ENCODE peak calls at places on chromosomes 6 and 20, in nine cellular contexts. W is GM20000; S is K562; B is fibroblast of lung; Y is NCI-H510A treated with DMSO at 0.1 percent for 48 hours; U is stimulated activated CD8-positive, alpha-beta memory T cell treated with anti-CD3 and anti-CD28 coated beads, Interleukin-15, amount 100 ng/mL, for 24 hours; V is Kasumi-1; K is H7; X is iris pigment epithelial cell. N is an unnamed sample.

GRCh38 chr6:83708970-83709747 is at the start of gene SNAP91:
- DNase-seq in W (peak), S (no peak), B (no peak), Y (peak), U (no peak), V (peak), K (peak), X (peak), N (no peak)

GRCh38 chr20:63681609-63682142 is 14.8 kb upstream of the TNFRSF6B start:
- DNase-seq in W (no peak), S (no peak), B (no peak), Y (no peak), U (no peak), V (no peak), K (no peak), X (no peak), N (no peak)

GRCh38 chr6:27753668-27754407 is 158.4 kb downstream of the OR2B2 start:
- DNase-seq in W (peak), S (peak), B (peak), Y (peak), U (peak), V (peak), K (peak), X (peak), N (peak)

GRCh38 chr6:33746036-33746600 is 587 bp downstream of the IP6K3 start:
- DNase-seq in W (no peak), S (peak), B (peak), Y (peak), U (no peak), V (no peak), K (peak), X (peak), N (no peak)

GRCh38 chr6:150979826-150980225 is 114.3 kb downstream of the MTHFD1L start:
- DNase-seq in W (no peak), S (no peak), B (peak), Y (no peak), U (no peak), V (no peak), K (no peak), X (peak), N (no peak)

GRCh38 chr20:24768226-24768625 is 180.8 kb upstream of the CST7 start:
- DNase-seq in W (no peak), S (no peak), B (no peak), Y (no peak), U (no peak), V (no peak), K (no peak), X (peak), N (no peak)

GRCh38 chr6:110877154-110877564 is 2.6 kb downstream of the AMD1 start:
- DNase-seq in W (no peak), S (no peak), B (no peak), Y (no peak), U (no peak), V (no peak), K (no peak), X (peak), N (no peak)

GRCh38 chr6:109082178-109082577 is 12.5 kb downstream of the SESN1 start:
- DNase-seq in W (no peak), S (no peak), B (peak), Y (no peak), U (no peak), V (peak), K (peak), X (peak), N (no peak)

GRCh38 chr6:150252714-150253444 is 110.0 kb downstream of the PPP1R14C start:
- DNase-seq in W (no peak), S (peak), B (no peak), Y (no peak), U (no peak), V (peak), K (no peak), X (peak), N (no peak)

GRCh38 chr20:9515761-9516657 is 1.6 kb downstream of the LAMP5 start:
- DNase-seq in W (no peak), S (no peak), B (no peak), Y (peak), U (no peak), V (no peak), K (peak), X (no peak), N (no peak)

GRCh38 chr6:56766806-56767178 is 124.1 kb upstream of the DST start:
- DNase-seq in W (peak), S (no peak), B (peak), Y (no peak), U (no peak), V (no peak), K (no peak), X (peak), N (no peak)

GRCh38 chr20:59813126-59813947 is 120.1 kb downstream of the SYCP2 start:
- DNase-seq in W (no peak), S (no peak), B (no peak), Y (no peak), U (no peak), V (no peak), K (peak), X (no peak), N (no peak)

GRCh38 chr20:23334111-23334510 is 16.5 kb upstream of the NXT1 start:
- DNase-seq in W (no peak), S (no peak), B (no peak), Y (no peak), U (no peak), V (peak), K (no peak), X (no peak), N (no peak)

GRCh38 chr6:105102186-105102585 is 77.6 kb downstream of the POPDC3 start:
- DNase-seq in W (no peak), S (no peak), B (no peak), Y (no peak), U (no peak), V (no peak), K (no peak), X (no peak), N (no peak)

GRCh38 chr6:31535538-31536324 is 6.1 kb downstream of the DDX39B start:
- DNase-seq in W (no peak), S (no peak), B (no peak), Y (no peak), U (no peak), V (no peak), K (no peak), X (no peak), N (no peak)

GRCh38 chr6:159933077-159933476 is 35.8 kb upstream of the IGF2R start:
- DNase-seq in W (no peak), S (no peak), B (no peak), Y (no peak), U (no peak), V (no peak), K (no peak), X (peak), N (no peak)

GRCh38 chr20:37223053-37223452 is 38.6 kb downstream of the GHRH start:
- DNase-seq in W (peak), S (no peak), B (peak), Y (no peak), U (no peak), V (peak), K (no peak), X (peak), N (no peak)

GRCh38 chr6:36827261-36828079 is 11.8 kb downstream of the CPNE5 start:
- DNase-seq in W (no peak), S (peak), B (peak), Y (no peak), U (no peak), V (peak), K (no peak), X (peak), N (no peak)

GRCh38 chr20:48523191-48523757 is 304.5 kb downstream of the PREX1 start:
- DNase-seq in W (peak), S (no peak), B (peak), Y (no peak), U (no peak), V (peak), K (peak), X (peak), N (no peak)

GRCh38 chr6:36373368-36374009 is 14.0 kb downstream of the ETV7 start:
- DNase-seq in W (no peak), S (no peak), B (no peak), Y (no peak), U (no peak), V (no peak), K (peak), X (peak), N (no peak)

GRCh38 chr6:169229611-169230321 is 23.9 kb downstream of the THBS2 start:
- DNase-seq in W (no peak), S (no peak), B (no peak), Y (no peak), U (no peak), V (no peak), K (peak), X (no peak), N (no peak)

GRCh38 chr20:47427067-47427466 is 70.6 kb upstream of the ZMYND8 start:
- DNase-seq in W (no peak), S (no peak), B (no peak), Y (no peak), U (no peak), V (no peak), K (no peak), X (no peak), N (no peak)

GRCh38 chr6:16318538-16318937 is 80.2 kb downstream of the GMPR start:
- DNase-seq in W (no peak), S (no peak), B (peak), Y (no peak), U (no peak), V (no peak), K (no peak), X (peak), N (no peak)

GRCh38 chr20:17395729-17396128 is 135.4 kb downstream of the BFSP1 start:
- DNase-seq in W (no peak), S (no peak), B (no peak), Y (peak), U (no peak), V (no peak), K (no peak), X (no peak), N (no peak)

GRCh38 chr6:106724848-106725247 is 95.5 kb downstream of the QRSL1 start:
- DNase-seq in W (no peak), S (no peak), B (no peak), Y (no peak), U (no peak), V (no peak), K (no peak), X (no peak), N (no peak)

GRCh38 chr6:83083476-83083875 is 16.0 kb downstream of the DOP1A start:
- DNase-seq in W (no peak), S (no peak), B (no peak), Y (no peak), U (no peak), V (no peak), K (no peak), X (peak), N (no peak)

GRCh38 chr6:134714113-134714512 is 235.8 kb downstream of the ALDH8A1 start:
- DNase-seq in W (no peak), S (no peak), B (no peak), Y (no peak), U (no peak), V (no peak), K (no peak), X (no peak), N (no peak)

GRCh38 chr6:168448243-168448855 is 7.4 kb downstream of the SMOC2 start:
- DNase-seq in W (no peak), S (no peak), B (no peak), Y (no peak), U (no peak), V (no peak), K (no peak), X (no peak), N (no peak)

GRCh38 chr20:32336918-32337347 is 21.2 kb upstream of the ASXL1 start:
- DNase-seq in W (peak), S (peak), B (peak), Y (peak), U (no peak), V (peak), K (peak), X (peak), N (no peak)

GRCh38 chr6:145967549-145967948 is 3.4 kb upstream of the SHPRH start:
- DNase-seq in W (no peak), S (no peak), B (no peak), Y (no peak), U (no peak), V (no peak), K (no peak), X (no peak), N (no peak)

GRCh38 chr6:155630085-155630484 is 174.4 kb upstream of the NOX3 start:
- DNase-seq in W (no peak), S (no peak), B (peak), Y (no peak), U (no peak), V (no peak), K (no peak), X (peak), N (no peak)

GRCh38 chr20:14918981-14919380 is 581.6 kb upstream of the FLRT3 start:
- DNase-seq in W (no peak), S (no peak), B (no peak), Y (no peak), U (no peak), V (no peak), K (no peak), X (no peak), N (no peak)

GRCh38 chr20:62714799-62715198 is 6.2 kb downstream of the NTSR1 start:
- DNase-seq in W (no peak), S (no peak), B (no peak), Y (no peak), U (no peak), V (no peak), K (no peak), X (no peak), N (no peak)

GRCh38 chr6:159968295-159969203 is at the start of gene IGF2R:
- DNase-seq in W (peak), S (peak), B (peak), Y (peak), U (peak), V (peak), K (peak), X (peak), N (peak)

GRCh38 chr6:15526129-15526764 is 136.6 kb downstream of the DTNBP1 start:
- DNase-seq in W (no peak), S (no peak), B (no peak), Y (no peak), U (no peak), V (no peak), K (peak), X (no peak), N (no peak)

GRCh38 chr20:32017711-32018251 is 7.5 kb downstream of the CCM2L start:
- DNase-seq in W (peak), S (peak), B (no peak), Y (peak), U (no peak), V (no peak), K (peak), X (no peak), N (peak)

GRCh38 chr6:17867880-17868279 is 119.6 kb downstream of the KIF13A start:
- DNase-seq in W (no peak), S (no peak), B (peak), Y (no peak), U (no peak), V (no peak), K (no peak), X (peak), N (no peak)

GRCh38 chr6:3372184-3372846 is 84.5 kb downstream of the SLC22A23 start:
- DNase-seq in W (no peak), S (peak), B (no peak), Y (no peak), U (no peak), V (no peak), K (peak), X (no peak), N (no peak)

GRCh38 chr6:32718879-32719278 is 22.3 kb upstream of the HLA-DQA2 start:
- DNase-seq in W (no peak), S (no peak), B (no peak), Y (no peak), U (no peak), V (no peak), K (no peak), X (no peak), N (no peak)